ENCODE peak calls at places on chromosomes 13 and 19, in six cellular contexts. Z is body of pancreas; R is upper lobe of left lung; D is H9; I is CD8-positive, alpha-beta T cell; H is tibial nerve. S is an unnamed sample.

GRCh38 chr19:29705706-29706105 is 9.4 kb downstream of the C19orf12 start:
- DNase-seq in Z (no peak), R (no peak), D (no peak), I (no peak), H (no peak), S (no peak)

GRCh38 chr13:36674337-36675212 is 755 bp downstream of the SERTM1 start:
- DNase-seq in Z (no peak), R (no peak), D (peak; percentile 30), I (no peak), H (no peak), S (no peak)

GRCh38 chr19:6326815-6327214 is 6.6 kb downstream of the ACER1 start:
- DNase-seq in Z (no peak), R (no peak), D (no peak), I (no peak), H (no peak), S (no peak)

GRCh38 chr13:36509369-36509768 is 77.1 kb downstream of the CCNA1 start:
- DNase-seq in Z (no peak), R (no peak), D (peak; percentile 52), I (no peak), H (no peak), S (no peak)

GRCh38 chr19:28710278-28710677 is 502.7 kb downstream of the UQCRFS1 start:
- DNase-seq in Z (no peak), R (no peak), D (no peak), I (no peak), H (peak; percentile 28), S (peak; percentile 6)

GRCh38 chr13:114125589-114125988 is 6.8 kb downstream of the RASA3 start:
- DNase-seq in Z (no peak), R (no peak), D (no peak), I (no peak), H (no peak), S (peak; percentile 47)

GRCh38 chr19:10293637-10294367 is 4.0 kb downstream of the ICAM5 start:
- DNase-seq in Z (no peak), R (peak; percentile 67), D (peak; percentile 32), I (no peak), H (no peak), S (no peak)

GRCh38 chr13:36421447-36421846 is 10.8 kb upstream of the CCNA1 start:
- DNase-seq in Z (no peak), R (no peak), D (no peak), I (no peak), H (no peak), S (no peak)

GRCh38 chr19:2799273-2800020 is 14.1 kb downstream of the THOP1 start:
- DNase-seq in Z (no peak), R (peak; percentile 76), D (no peak), I (no peak), H (no peak), S (no peak)

DNA sequence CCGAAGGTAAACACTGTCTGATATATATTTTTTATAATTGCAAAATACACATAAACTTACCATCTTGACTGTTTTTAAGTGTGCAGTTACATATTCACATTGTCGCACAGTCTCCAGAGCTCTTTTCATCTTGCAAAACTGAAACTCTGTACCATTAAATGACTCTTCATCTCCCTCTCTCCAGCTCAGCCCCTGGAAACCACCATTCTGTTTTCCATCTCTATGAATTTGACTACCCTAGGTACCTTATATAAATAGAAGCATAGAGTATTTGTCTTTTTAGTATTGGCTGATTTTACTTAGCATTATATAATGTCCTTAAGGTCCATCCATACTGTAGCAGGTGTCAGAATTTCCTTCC is 45.8 kb downstream of the LRCH1 start:
- DNase-seq in Z (no peak), R (no peak), D (no peak), I (no peak), H (no peak), S (no peak)
- H3K4me1 ChIP-seq in Z (peaks cover 24% of the 10 kb centered on the region), R (peaks cover 64% of the 10 kb centered on the region), D (peaks cover 1% of the 10 kb centered on the region), I (peaks cover 57% of the 10 kb centered on the region), H (peaks cover 81% of the 10 kb centered on the region), S (peaks cover 22% of the 10 kb centered on the region)

DNA sequence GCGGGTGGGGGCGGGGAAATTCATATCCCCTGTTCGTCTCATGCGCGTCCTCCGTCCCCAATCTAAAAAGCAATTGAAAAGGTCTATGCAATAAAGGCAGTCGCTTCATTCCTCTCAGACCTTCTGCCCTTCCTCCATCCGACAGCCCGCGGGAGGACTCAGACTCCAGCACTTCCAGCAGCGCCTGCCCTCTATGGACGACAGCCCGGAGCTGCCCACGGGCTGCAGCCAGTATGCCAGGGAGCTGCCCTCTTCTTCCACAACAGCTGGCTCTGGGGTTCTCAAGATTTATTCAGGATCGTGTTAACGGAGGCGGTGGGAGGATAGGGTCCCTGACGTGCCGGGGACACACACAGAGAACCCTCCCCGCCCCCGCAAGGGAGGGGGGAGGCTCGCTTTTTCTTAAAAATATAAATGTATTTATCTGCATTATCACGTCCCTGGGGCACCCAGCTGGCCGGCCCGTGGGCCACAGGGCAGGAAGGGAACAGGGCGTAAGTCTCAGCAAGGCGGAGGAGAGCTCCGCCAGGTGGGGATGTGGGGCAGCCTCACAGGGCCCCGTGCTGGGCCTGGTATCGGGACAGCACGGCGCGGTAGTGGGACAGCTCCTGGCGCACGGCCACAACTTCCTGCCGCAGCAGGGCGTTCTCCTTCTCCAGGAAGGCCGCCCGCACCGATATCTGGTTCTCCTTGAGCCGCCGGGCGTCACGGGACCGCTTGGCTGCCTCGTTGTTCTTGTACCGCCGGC is 6.7 kb downstream of the DBP start:
- DNase-seq in Z (peak; percentile 76), R (peak; percentile 88), D (peak; percentile 79), I (no peak), H (no peak), S (peak; percentile 85)
- H3K4me1 ChIP-seq in Z (peaks cover 33% of the 10 kb centered on the region), R (peaks cover 61% of the 10 kb centered on the region), D (peaks cover 7% of the 10 kb centered on the region), I (peaks cover 41% of the 10 kb centered on the region), H (peaks cover 75% of the 10 kb centered on the region), S (peaks cover 76% of the 10 kb centered on the region)

DNA sequence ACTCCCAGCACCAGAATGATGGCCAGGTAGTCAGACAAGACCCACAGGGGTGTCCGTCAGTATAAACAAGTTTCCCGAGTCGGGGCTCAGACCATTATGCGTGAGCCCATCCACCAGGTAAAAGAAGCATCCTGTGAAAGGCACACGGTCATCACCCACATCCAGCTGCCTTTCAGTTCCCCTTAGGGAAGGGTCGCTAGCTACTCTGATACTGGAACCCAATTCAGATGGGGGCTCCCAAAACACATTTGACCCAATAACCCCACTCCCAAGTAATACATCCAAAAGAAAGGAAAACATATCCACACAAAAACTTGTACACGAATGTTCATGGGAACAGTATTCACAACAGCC is 66.8 kb downstream of the STK24 start:
- DNase-seq in Z (no peak), R (no peak), D (no peak), I (no peak), H (no peak), S (no peak)
- H3K4me1 ChIP-seq in Z (peaks cover 33% of the 10 kb centered on the region), R (peaks cover 47% of the 10 kb centered on the region), D (peaks cover 10% of the 10 kb centered on the region), I (peaks cover 32% of the 10 kb centered on the region), H (peaks cover 62% of the 10 kb centered on the region), S (peaks cover 57% of the 10 kb centered on the region)

GRCh38 chr13:44305216-44305615 is 68.4 kb upstream of the SERP2 start:
- DNase-seq in Z (no peak), R (no peak), D (no peak), I (no peak), H (no peak), S (no peak)
- H3K4me1 ChIP-seq in Z (peaks cover 21% of the 10 kb centered on the region), R (peaks cover 26% of the 10 kb centered on the region), D (peaks cover 6% of the 10 kb centered on the region), I (peaks cover 10% of the 10 kb centered on the region), H (peaks cover 67% of the 10 kb centered on the region), S (peaks cover 37% of the 10 kb centered on the region)

DNA sequence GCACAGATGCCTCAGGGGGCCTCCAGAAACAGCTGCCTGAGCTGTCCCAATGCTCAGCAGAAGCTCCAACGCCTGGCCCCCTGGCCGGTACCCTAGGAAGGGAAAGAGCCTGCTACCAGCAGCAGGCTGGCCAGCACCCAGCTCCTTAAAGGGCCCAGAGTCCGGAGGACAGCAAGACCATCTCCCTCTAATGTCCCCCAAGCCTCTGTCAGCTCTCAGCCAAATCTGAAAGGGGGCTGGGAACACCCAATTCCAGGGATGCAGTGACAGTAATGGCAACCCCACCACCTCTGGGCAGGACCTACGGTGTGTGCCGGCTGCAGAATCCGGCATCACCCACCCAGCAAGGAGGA is 4.2 kb downstream of the PPP6R1 start:
- DNase-seq in Z (no peak), R (no peak), D (no peak), I (no peak), H (no peak), S (no peak)
- H3K4me1 ChIP-seq in Z (peaks cover 40% of the 10 kb centered on the region), R (peaks cover 52% of the 10 kb centered on the region), D (peaks cover 12% of the 10 kb centered on the region), I (peaks cover 72% of the 10 kb centered on the region), H (peaks cover 82% of the 10 kb centered on the region), S (peaks cover 45% of the 10 kb centered on the region)

GRCh38 chr19:39405930-39406655 is 554 bp upstream of the ZFP36 start:
- DNase-seq in Z (no peak), R (no peak), D (peak; percentile 80), I (peak; percentile 85), H (peak; percentile 82), S (peak; percentile 55)
- H3K4me1 ChIP-seq in Z (peaks cover 58% of the 10 kb centered on the region), R (peaks cover 48% of the 10 kb centered on the region), D (peaks cover 5% of the 10 kb centered on the region), I (peaks cover 57% of the 10 kb centered on the region), H (peaks cover 56% of the 10 kb centered on the region), S (peaks cover 41% of the 10 kb centered on the region)